ENCODE peak calls at places on chromosomes 3 and 15, in six cellular contexts. H, A, V, S, U and N are unnamed samples.

GRCh38 chr15:67941643-67942315 is 101.9 kb upstream of the RNU6-1 start:
- DNase-seq in U (no peak), V (no peak), A (no peak), S (no peak), H (no peak), N (no peak)

GRCh38 chr3:148943531-148944200 is 47.7 kb upstream of the GYG1 start:
- DNase-seq in U (no peak), H (peak), V (peak), S (no peak), A (peak), N (no peak)

GRCh38 chr3:184322731-184323487 is 8.5 kb downstream of the EIF4G1 start:
- DNase-seq in S (no peak), U (peak), V (no peak), H (no peak), A (no peak), N (no peak)

GRCh38 chr3:179771797-179772196 is 119.0 kb downstream of the USP13 start:
- DNase-seq in S (no peak), A (no peak), U (no peak), H (no peak), V (no peak), N (no peak)

GRCh38 chr3:101072299-101072698 is 79.1 kb upstream of the ABI3BP start:
- DNase-seq in A (no peak), V (no peak), H (no peak), S (no peak), U (no peak), N (no peak)

GRCh38 chr3:127286571-127287140 is 1.2 kb downstream of the PRR20G start:
- DNase-seq in A (no peak), U (no peak), S (no peak), V (no peak), H (no peak), N (no peak)

GRCh38 chr3:165210132-165210531 is 13.9 kb upstream of the SLITRK3 start:
- DNase-seq in V (no peak), U (no peak), S (no peak), A (no peak), H (no peak), N (no peak)

GRCh38 chr15:73370151-73370550 is 1.4 kb upstream of the HCN4 start:
- DNase-seq in V (no peak), A (no peak), S (no peak), H (no peak), U (no peak), N (no peak)

GRCh38 chr3:192571197-192571791 is 156.0 kb downstream of the FGF12 start:
- DNase-seq in H (peak), S (peak), V (peak), A (no peak), U (peak), N (peak)

GRCh38 chr3:195385526-195385925 is 57.3 kb downstream of the ACAP2 start:
- DNase-seq in H (no peak), A (no peak), S (no peak), V (no peak), U (no peak), N (no peak)

GRCh38 chr15:87793736-87794135 is 462.8 kb downstream of the NTRK3 start:
- DNase-seq in U (no peak), V (no peak), S (no peak), H (no peak), A (no peak), N (no peak)

GRCh38 chr3:174342941-174343431 is 516.1 kb upstream of the NAALADL2 start:
- DNase-seq in U (no peak), V (no peak), S (no peak), H (no peak), A (peak), N (no peak)

GRCh38 chr3:185040425-185040824 is 112.4 kb downstream of the C3orf70 start:
- DNase-seq in H (no peak), S (no peak), A (no peak), V (no peak), U (no peak), N (no peak)

GRCh38 chr3:40120816-40121215 is 188.7 kb upstream of the EIF1B start:
- DNase-seq in A (no peak), U (no peak), V (no peak), S (no peak), H (no peak), N (no peak)

GRCh38 chr3:160450846-160451245 is 1.3 kb upstream of the TRIM59 start:
- DNase-seq in S (no peak), V (peak), H (no peak), U (no peak), A (peak), N (no peak)

GRCh38 chr3:53056442-53056841 is 10.6 kb upstream of the SFMBT1 start:
- DNase-seq in S (no peak), H (peak), A (no peak), V (peak), U (no peak), N (no peak)

GRCh38 chr3:35678552-35679220 is 39.4 kb downstream of the ARPP21 start:
- DNase-seq in S (no peak), U (no peak), V (no peak), H (no peak), A (no peak), N (no peak)

GRCh38 chr3:72082121-72082715 is 297.3 kb upstream of the PROK2 start:
- DNase-seq in V (no peak), U (no peak), S (no peak), A (no peak), H (peak), N (no peak)

GRCh38 chr3:114608293-114608692 is 314.5 kb downstream of the TIGIT start:
- DNase-seq in V (no peak), S (no peak), A (peak), U (no peak), H (no peak), N (no peak)

GRCh38 chr3:179971280-179971679 is 65.5 kb downstream of the PEX5L start:
- DNase-seq in S (no peak), H (no peak), A (no peak), U (no peak), V (no peak), N (no peak)

GRCh38 chr15:91040851-91041250 is 18.5 kb upstream of the VPS33B start:
- DNase-seq in U (no peak), V (no peak), H (no peak), A (no peak), S (no peak), N (no peak)
- H3K4me3 ChIP-seq in U (no peak), V (no peak), H (no peak), A (no peak), S (no peak), N (no peak)

DNA sequence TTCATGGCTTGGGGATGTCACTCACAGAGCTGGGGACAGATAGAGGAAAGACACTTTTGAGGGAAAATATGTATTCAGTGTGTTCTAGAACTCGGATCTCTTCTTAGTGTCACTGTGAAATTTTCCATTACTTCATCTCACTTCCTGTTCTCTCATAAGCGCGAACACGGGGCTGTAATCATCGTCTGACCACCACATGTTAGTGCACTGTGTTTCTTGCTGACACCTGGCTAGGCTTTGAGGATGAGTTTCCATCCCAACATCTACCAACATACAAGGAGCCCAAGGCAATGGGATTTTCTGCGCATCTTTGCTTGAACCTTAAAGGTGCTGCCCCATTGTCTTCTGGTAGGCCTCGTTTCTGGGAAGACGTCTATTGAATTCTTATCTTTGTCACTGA is 84.0 kb downstream of the LIPC start:
- DNase-seq in H (no peak), V (peak), S (no peak), A (no peak), U (no peak), N (no peak)
- TF ChIP-seq CTCF in H (no peak), V (no peak), S (no peak), A (no peak), U (no peak), N (no peak)

DNA sequence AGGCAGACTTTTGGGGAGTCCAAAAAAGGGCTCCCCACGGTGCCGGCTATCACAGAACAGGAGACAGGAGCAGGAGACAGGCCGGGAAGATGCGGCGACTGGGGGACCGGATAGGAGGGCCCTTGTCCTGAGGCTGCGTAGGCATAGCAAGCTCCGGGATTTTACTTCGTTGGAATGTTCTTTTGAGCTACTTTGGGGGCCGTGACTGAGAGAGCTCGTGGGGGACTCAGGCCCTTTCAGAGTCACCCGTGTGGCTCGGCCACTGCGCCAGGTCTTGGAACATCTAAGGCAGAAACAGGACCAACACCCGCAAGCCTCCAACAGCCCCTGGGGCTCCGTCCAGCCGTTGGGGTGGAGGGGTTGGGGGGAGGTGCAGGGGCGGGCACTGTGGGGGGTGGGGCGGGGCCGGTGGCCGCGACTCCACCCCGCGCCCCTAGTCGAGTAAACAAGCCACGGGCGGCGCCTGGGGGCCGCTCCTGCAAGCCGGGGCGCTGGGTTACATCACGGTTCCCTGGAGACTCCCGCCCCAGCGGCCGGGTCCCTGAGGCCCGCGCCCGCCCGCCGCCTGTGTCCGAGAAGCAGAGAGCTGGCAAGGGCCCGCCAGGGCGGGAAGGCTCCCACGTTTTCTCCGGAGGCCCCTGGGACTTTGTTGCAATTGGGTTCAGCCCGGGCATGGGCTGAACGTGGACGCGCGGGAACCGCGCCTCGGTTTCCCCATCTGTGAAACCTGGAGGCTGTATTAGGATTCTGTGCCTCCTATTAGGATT is 23.3 kb upstream of the C15orf39 start:
- DNase-seq in H (peak), V (peak), S (peak), U (peak), A (no peak), N (no peak)
- H3K4me3 ChIP-seq in H (peak), V (peak), S (peak), U (peak), A (no peak), N (peak)

DNA sequence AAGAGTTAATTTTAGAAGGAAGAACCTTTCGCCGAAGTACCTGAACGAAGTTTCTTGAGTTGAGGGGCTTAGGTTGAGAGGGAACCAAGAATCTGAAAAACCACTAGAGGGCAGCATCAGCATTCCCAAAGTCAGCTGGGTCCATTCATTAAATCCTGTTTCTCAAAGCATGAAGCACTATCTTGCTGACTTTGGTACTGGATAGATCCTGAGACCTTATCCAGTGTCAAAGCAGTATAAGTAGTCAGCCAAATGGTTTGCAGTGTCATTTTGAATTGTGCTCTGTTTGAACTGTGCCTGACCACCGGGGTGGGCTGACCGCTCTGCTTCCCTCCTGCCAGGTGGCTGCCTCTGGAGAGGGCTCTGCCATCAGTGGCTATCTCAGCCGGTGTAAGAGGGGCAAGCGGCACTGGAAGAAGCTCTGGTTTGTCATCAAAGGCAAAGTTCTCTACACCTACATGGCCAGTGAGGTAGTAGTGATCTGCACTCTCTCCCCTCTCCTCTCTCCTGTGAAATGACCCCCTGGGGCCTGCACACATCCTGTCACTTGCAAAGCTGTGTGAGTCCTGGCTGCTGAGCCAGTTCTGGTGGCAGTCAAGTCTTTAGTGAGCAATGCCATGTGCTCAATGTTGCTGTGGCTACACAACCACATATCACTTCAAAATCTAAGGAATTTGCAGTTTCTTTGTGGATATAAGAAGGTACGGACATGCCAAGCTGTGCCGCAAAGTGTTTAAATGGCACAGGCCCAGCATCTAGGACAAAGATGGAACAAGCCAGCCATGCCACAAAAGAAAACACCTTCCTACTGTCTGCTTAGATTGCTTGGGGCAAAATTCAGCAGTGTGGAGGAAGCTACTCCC is 21.4 kb upstream of the NR2C2 start:
- DNase-seq in A (no peak), U (no peak), V (peak), S (no peak), H (peak), N (no peak)
- TF ChIP-seq CTCF in A (peak), U (peak), V (peak), S (peak), H (peak), N (peak)

GRCh38 chr15:41568350-41569017 is 9.5 kb downstream of the TYRO3 start:
- DNase-seq in U (no peak), A (no peak), S (no peak), V (peak), H (no peak), N (no peak)

GRCh38 chr15:41567870-41568269 is 8.9 kb downstream of the TYRO3 start:
- DNase-seq in A (no peak), S (no peak), U (no peak), H (no peak), V (no peak), N (no peak)

GRCh38 chr15:41566121-41566885 is 7.3 kb downstream of the TYRO3 start:
- DNase-seq in H (no peak), S (no peak), U (no peak), V (peak), A (no peak), N (no peak)

GRCh38 chr15:41565702-41566101 is 6.7 kb downstream of the TYRO3 start:
- DNase-seq in V (peak), A (no peak), H (no peak), S (no peak), U (no peak), N (no peak)

GRCh38 chr15:41567261-41567660 is 8.2 kb downstream of the TYRO3 start:
- DNase-seq in U (no peak), V (no peak), H (no peak), A (no peak), S (no peak), N (no peak)
- H3K4me3 ChIP-seq in U (no peak), V (no peak), H (no peak), A (no peak), S (no peak), N (no peak)

GRCh38 chr15:40569139-40569953 is at the start of gene RPUSD2:
- DNase-seq in A (peak), S (peak), U (peak), V (peak), H (peak), N (peak)

GRCh38 chr15:40564591-40565332 is at the start of gene CCDC32:
- DNase-seq in V (peak), A (peak), H (peak), U (peak), S (peak), N (peak)

GRCh38 chr15:40562691-40563090 is 2.2 kb downstream of the CCDC32 start:
- DNase-seq in S (no peak), H (no peak), A (no peak), U (no peak), V (no peak), N (no peak)

GRCh38 chr15:40565333-40566238 is 744 bp upstream of the CCDC32 start:
- DNase-seq in A (no peak), H (no peak), U (no peak), S (no peak), V (peak), N (no peak)

GRCh38 chr15:40567111-40567510 is 2.0 kb upstream of the RPUSD2 start:
- DNase-seq in H (peak), S (no peak), V (peak), U (no peak), A (no peak), N (no peak)
- TF ChIP-seq CTCF in H (peak), S (no peak), V (peak), U (no peak), A (no peak), N (peak)

GRCh38 chr15:62896380-62896866 is 146.1 kb upstream of the TPM1 start:
- DNase-seq in U (no peak), A (no peak), H (no peak), V (no peak), S (no peak), N (no peak)
- H3K4me3 ChIP-seq in U (no peak), A (no peak), H (no peak), V (no peak), S (no peak), N (no peak)

GRCh38 chr3:48236531-48236930 is 4.4 kb upstream of the ZNF589 start:
- DNase-seq in H (no peak), S (no peak), U (no peak), A (no peak), V (no peak), N (no peak)
- TF ChIP-seq CTCF in H (no peak), S (no peak), U (no peak), A (no peak), V (no peak), N (no peak)

GRCh38 chr3:49025005-49025792 is 3.3 kb downstream of the NDUFAF3 start:
- DNase-seq in A (no peak), S (no peak), U (peak), H (peak), V (no peak), N (no peak)
- H3K4me3 ChIP-seq in A (no peak), S (no peak), U (no peak), H (peak), V (no peak), N (no peak)